ENCODE peak calls at places on chromosomes 12 and 14, in eight cellular contexts. Z is HepG2, O is right lobe of liver, W is upper lobe of left lung, P is sigmoid colon, F is K562, K is IMR-90, L is testis. H is an unnamed sample.

GRCh38 chr14:89740241-89740640 is 214.3 kb downstream of the EFCAB11 start:
- DNase-seq in Z (no peak), O (no peak), W (no peak), P (no peak), F (no peak), K (no peak), L (no peak), H (no peak)

GRCh38 chr12:74689929-74690328 is 152.3 kb downstream of the ATXN7L3B start:
- DNase-seq in Z (no peak), O (no peak), W (no peak), P (no peak), F (no peak), K (no peak), L (no peak), H (no peak)

GRCh38 chr12:129069886-129070285 is 216.6 kb downstream of the GLT1D1 start:
- DNase-seq in Z (no peak), O (no peak), W (no peak), P (no peak), F (peak), K (no peak), L (no peak), H (no peak)

GRCh38 chr14:92501891-92502351 is 11.7 kb upstream of the RIN3 start:
- DNase-seq in Z (no peak), O (peak), W (no peak), P (no peak), F (no peak), K (peak), L (no peak), H (no peak)

GRCh38 chr12:102954143-102954542 is 3.3 kb upstream of the ASCL1 start:
- DNase-seq in Z (no peak), O (no peak), W (no peak), P (no peak), F (no peak), K (no peak), L (no peak), H (no peak)

GRCh38 chr14:69154779-69155178 is 1.9 kb upstream of the DCAF5 start:
- DNase-seq in Z (peak), O (no peak), W (peak), P (no peak), F (no peak), K (no peak), L (peak), H (no peak)

GRCh38 chr14:69037790-69038448 is 58.8 kb upstream of the ACTN1 start:
- DNase-seq in Z (no peak), O (no peak), W (no peak), P (no peak), F (peak), K (peak), L (no peak), H (no peak)

GRCh38 chr14:65065719-65066118 is 36.6 kb downstream of the MAX start:
- DNase-seq in Z (no peak), O (no peak), W (no peak), P (no peak), F (no peak), K (no peak), L (no peak), H (no peak)

GRCh38 chr14:65637780-65638179 is 225.2 kb downstream of the FUT8 start:
- DNase-seq in Z (no peak), O (no peak), W (no peak), P (no peak), F (no peak), K (peak), L (no peak), H (no peak)

GRCh38 chr12:19829100-19829853 is 390.0 kb downstream of the AEBP2 start:
- DNase-seq in Z (no peak), O (no peak), W (no peak), P (no peak), F (no peak), K (peak), L (no peak), H (no peak)

GRCh38 chr12:49870501-49871262 is 27.8 kb upstream of the BCDIN3D start:
- DNase-seq in Z (no peak), O (no peak), W (no peak), P (no peak), F (no peak), K (no peak), L (no peak), H (peak)

GRCh38 chr12:49867580-49868341 is 24.9 kb upstream of the BCDIN3D start:
- DNase-seq in Z (no peak), O (no peak), W (no peak), P (no peak), F (no peak), K (no peak), L (peak), H (no peak)

GRCh38 chr12:49869816-49870500 is 27.1 kb upstream of the BCDIN3D start:
- DNase-seq in Z (no peak), O (no peak), W (no peak), P (no peak), F (no peak), K (no peak), L (no peak), H (peak)

GRCh38 chr12:49868449-49868848 is 25.5 kb upstream of the BCDIN3D start:
- DNase-seq in Z (no peak), O (no peak), W (no peak), P (peak), F (no peak), K (no peak), L (peak), H (no peak)

DNA sequence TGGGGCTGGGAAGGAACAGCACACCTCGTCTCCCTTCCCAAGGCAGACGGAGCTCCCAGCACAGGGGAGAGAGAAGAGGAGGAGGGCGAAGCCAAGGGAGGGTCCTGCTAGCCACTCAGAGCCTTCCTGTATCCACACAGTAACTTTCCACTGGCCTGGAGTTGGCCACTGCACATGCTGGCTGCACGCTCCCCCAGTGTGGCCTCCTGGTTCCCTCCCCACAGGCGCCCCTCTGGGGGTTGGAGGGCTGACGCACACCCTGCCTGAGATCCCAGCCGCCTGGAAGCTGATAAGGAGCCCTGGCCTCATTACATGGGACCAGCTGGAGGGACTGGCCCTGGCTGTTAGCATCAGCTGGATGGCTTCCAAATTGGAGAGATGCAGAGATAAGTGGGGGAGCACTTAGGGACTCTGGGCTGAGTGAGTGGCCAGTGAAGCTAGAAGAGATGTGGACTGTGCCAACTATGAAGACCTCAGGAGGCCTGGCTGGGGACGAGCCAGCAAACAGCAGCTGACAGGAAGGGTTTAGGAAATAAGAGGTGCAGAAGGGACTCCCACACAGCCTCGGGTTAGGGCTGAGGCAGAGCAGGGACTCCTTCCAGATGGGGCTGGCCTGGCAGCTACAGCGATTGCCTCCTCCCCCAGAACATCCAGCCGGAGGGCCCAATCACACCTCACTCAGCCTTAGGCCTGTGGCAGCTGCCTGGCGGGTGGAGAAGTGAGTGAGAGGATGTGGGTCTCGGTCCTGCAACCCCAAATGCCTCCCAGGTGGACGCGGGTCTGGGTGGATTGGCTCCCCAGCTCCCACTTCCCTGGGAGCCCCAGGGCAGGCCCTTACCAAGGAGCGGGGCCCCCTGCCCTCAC is 26.3 kb upstream of the BCDIN3D start:
- DNase-seq in Z (peak), O (no peak), W (peak), P (peak), F (peak), K (peak), L (peak), H (peak)
- TF ChIP-seq POLR2A in Z (no peak), O (no peak), W (no peak), P (no peak), F (no peak), K (no peak), L (no peak), H (no peak)

GRCh38 chr12:126858586-126858985 is 1408.4 kb upstream of the TMEM132C start:
- DNase-seq in Z (no peak), O (no peak), W (no peak), P (no peak), F (no peak), K (no peak), L (no peak), H (peak)
- TF ChIP-seq CTCF in Z (no peak), O (no peak), W (no peak), P (no peak), F (no peak), K (no peak), L (no peak), H (no peak)

GRCh38 chr14:104968541-104969401 is 9.4 kb downstream of the AHNAK2 start:
- DNase-seq in Z (no peak), O (no peak), W (no peak), P (peak), F (no peak), K (no peak), L (no peak), H (peak)
- H3K4me3 ChIP-seq in Z (no peak), O (peak), W (no peak), P (peak), F (no peak), K (no peak), L (no peak), H (peak)

GRCh38 chr14:32703246-32703645 is 235.4 kb upstream of the NPAS3 start:
- DNase-seq in Z (no peak), O (no peak), W (no peak), P (no peak), F (no peak), K (no peak), L (peak), H (no peak)

GRCh38 chr14:32701475-32701874 is 237.2 kb upstream of the NPAS3 start:
- DNase-seq in Z (no peak), O (no peak), W (no peak), P (no peak), F (no peak), K (no peak), L (no peak), H (no peak)

GRCh38 chr14:32698831-32699230 is 239.8 kb upstream of the NPAS3 start:
- DNase-seq in Z (no peak), O (no peak), W (no peak), P (no peak), F (no peak), K (peak), L (no peak), H (no peak)

GRCh38 chr14:32702088-32702487 is 236.6 kb upstream of the NPAS3 start:
- DNase-seq in Z (no peak), O (no peak), W (no peak), P (no peak), F (no peak), K (no peak), L (no peak), H (no peak)

DNA sequence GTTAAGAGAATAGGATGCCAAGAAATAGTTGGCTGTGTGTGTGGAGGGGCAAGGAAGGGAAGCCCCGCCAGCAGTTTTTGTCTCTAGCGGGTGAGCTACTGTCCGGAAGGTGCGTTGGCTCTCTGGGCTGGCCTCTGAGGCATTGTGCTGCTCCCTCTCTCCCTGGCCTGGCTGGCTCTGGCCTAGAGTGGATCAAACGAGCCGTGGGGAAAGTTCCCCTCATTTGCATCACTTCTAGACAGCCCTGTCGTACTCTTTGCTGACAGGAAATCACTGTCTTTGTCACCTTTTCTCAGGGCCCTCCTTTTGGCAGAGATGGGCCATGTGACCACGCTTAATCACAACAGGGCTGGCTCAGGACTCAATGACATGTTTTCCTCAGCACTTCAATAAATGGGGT is 236.1 kb upstream of the NPAS3 start:
- DNase-seq in Z (no peak), O (no peak), W (no peak), P (peak), F (no peak), K (no peak), L (peak), H (no peak)
- TF ChIP-seq POLR2A in Z (no peak), O (no peak), W (no peak), P (no peak), F (no peak), K (no peak), L (no peak), H (no peak)

GRCh38 chr14:80037349-80037748 is 174.0 kb downstream of the DIO2 start:
- DNase-seq in Z (no peak), O (no peak), W (no peak), P (no peak), F (no peak), K (no peak), L (no peak), H (no peak)
- TF ChIP-seq CTCF in Z (no peak), O (no peak), W (no peak), P (no peak), F (no peak), K (no peak), L (no peak), H (no peak)

DNA sequence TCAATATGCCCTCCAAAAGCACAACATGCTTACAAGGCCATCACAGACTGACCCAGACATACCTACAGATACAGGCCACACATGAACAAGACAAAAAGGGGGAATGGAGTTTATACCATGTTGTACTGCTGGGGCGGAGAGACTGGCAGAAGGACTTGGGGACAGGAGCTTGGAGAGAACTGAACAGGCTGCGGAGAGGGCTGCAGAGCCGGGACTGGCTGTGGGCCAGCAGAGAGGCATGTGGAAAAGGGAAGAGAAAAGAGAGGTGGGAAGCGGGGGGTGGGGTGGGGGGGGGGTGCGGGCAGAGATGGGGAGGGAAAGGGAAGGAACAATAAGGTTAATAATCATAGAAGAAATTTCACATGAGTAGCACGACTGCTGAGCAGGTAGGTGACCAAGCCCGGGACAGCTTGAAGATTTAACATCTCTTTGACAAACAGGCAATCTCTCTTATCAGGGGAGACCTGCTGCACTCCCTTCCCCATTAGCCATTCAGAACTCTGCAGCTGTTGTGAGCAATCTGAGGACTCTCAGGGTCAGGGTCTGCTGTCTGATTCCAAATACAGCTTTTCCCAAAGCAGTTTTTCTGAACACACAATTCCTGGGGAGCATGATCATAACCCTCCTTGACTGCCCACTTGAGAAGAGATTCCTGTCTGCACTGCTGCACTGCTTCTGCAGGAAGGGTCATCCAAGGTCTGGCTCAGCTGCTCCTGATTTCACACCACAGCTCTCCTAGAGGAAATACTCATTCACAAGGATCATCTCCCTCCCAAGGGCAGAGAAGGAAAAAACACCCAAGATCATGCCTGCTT is 21.6 kb upstream of the STAC3 start:
- DNase-seq in Z (no peak), O (no peak), W (no peak), P (no peak), F (peak), K (peak), L (no peak), H (no peak)
- H3K4me3 ChIP-seq in Z (no peak), O (no peak), W (no peak), P (no peak), F (no peak), K (no peak), L (no peak), H (no peak)